ENCODE peak calls at places on chromosomes 3 and 15, in eight cellular contexts. E is NCI-H774, T is aorta, M is activated T-helper 1 cell treated with Interleukin-2 at 50 U/mL for 16 hours, Y is AG04450, G is upper lobe of right lung, H is AML-193, X is HuH-7. O is an unnamed sample.

GRCh38 chr15:60353245-60353940 is 44.4 kb downstream of the ANXA2 start:
- DNase-seq in E (no peak), T (no peak), M (no peak), Y (no peak), G (no peak), H (no peak), X (no peak), O (no peak)

GRCh38 chr3:66470285-66470684 is 30.5 kb downstream of the LRIG1 start:
- DNase-seq in E (no peak), T (no peak), M (no peak), Y (no peak), G (no peak), H (no peak), X (no peak), O (no peak)

GRCh38 chr3:33787328-33788009 is 11.0 kb upstream of the PDCD6IP start:
- DNase-seq in E (peak), T (peak), M (peak), Y (peak), G (peak), H (peak), X (peak), O (peak)

GRCh38 chr15:29870495-29871151 is 48.4 kb upstream of the TJP1 start:
- DNase-seq in E (no peak), T (no peak), M (no peak), Y (no peak), G (no peak), H (no peak), X (no peak), O (no peak)

GRCh38 chr15:85414495-85414894 is 34.1 kb downstream of the AKAP13 start:
- DNase-seq in E (no peak), T (no peak), M (no peak), Y (no peak), G (no peak), H (peak), X (no peak), O (no peak)

GRCh38 chr15:101795455-101795854 is 7.9 kb upstream of the OR4F6 start:
- DNase-seq in E (no peak), T (no peak), M (no peak), Y (peak), G (no peak), H (no peak), X (no peak), O (no peak)

GRCh38 chr3:49804141-49805041 is 1.3 kb downstream of the INKA1 start:
- DNase-seq in E (no peak), T (no peak), M (no peak), Y (no peak), G (no peak), H (no peak), X (no peak), O (no peak)

GRCh38 chr15:70876011-70876410 is 16.2 kb downstream of the THAP10 start:
- DNase-seq in E (no peak), T (no peak), M (no peak), Y (no peak), G (no peak), H (no peak), X (no peak), O (no peak)

GRCh38 chr15:90924375-90924774 is 8.0 kb downstream of the HDDC3 start:
- DNase-seq in E (no peak), T (no peak), M (no peak), Y (no peak), G (no peak), H (no peak), X (no peak), O (no peak)

GRCh38 chr3:6216135-6216792 is 644.7 kb upstream of the GRM7 start:
- DNase-seq in E (no peak), T (no peak), M (no peak), Y (no peak), G (no peak), H (no peak), X (no peak), O (no peak)

GRCh38 chr3:152272771-152273242 is 4.1 kb downstream of the MBNL1 start:
- DNase-seq in E (no peak), T (no peak), M (no peak), Y (peak), G (no peak), H (peak), X (no peak), O (no peak)

GRCh38 chr3:73298243-73299183 is 237.1 kb downstream of the EBLN2 start:
- DNase-seq in E (peak), T (no peak), M (no peak), Y (no peak), G (no peak), H (no peak), X (no peak), O (no peak)